ENCODE peak calls at places on chromosomes 12 and 14, in seven cellular contexts. One of them, this sample, is unnamed.

GRCh38 chr14:105477659-105478623 is 3.3 kb downstream of the CRIP2 start:
- DNase-seq in fibroblast of the aortic adventitia: no peak
- DNase-seq in ovary: peak
- DNase-seq in astrocyte of the cerebellum: no peak
- DNase-seq in uterus: no peak
- DNase-seq in heart left ventricle: peak
- DNase-seq in cardiac fibroblast: no peak
- DNase-seq in this sample: no peak

GRCh38 chr14:63692309-63693020 is 35.4 kb downstream of the SGPP1 start:
- DNase-seq in ovary: no peak
- DNase-seq in uterus: no peak
- DNase-seq in fibroblast of the aortic adventitia: no peak
- DNase-seq in cardiac fibroblast: peak
- DNase-seq in heart left ventricle: no peak
- DNase-seq in astrocyte of the cerebellum: no peak
- DNase-seq in this sample: no peak

GRCh38 chr12:55930771-55931316 is at the start of gene DGKA:
- DNase-seq in uterus: peak
- DNase-seq in ovary: peak
- DNase-seq in fibroblast of the aortic adventitia: peak
- DNase-seq in cardiac fibroblast: peak
- DNase-seq in heart left ventricle: no peak
- DNase-seq in astrocyte of the cerebellum: peak
- DNase-seq in this sample: peak

GRCh38 chr12:92000587-92000986 is 145.1 kb downstream of the BTG1 start:
- DNase-seq in cardiac fibroblast: no peak
- DNase-seq in ovary: no peak
- DNase-seq in fibroblast of the aortic adventitia: no peak
- DNase-seq in heart left ventricle: no peak
- DNase-seq in astrocyte of the cerebellum: peak
- DNase-seq in uterus: no peak
- DNase-seq in this sample: no peak

GRCh38 chr14:94122438-94122837 is 7.0 kb downstream of the IFI27L2 start:
- DNase-seq in cardiac fibroblast: no peak
- DNase-seq in astrocyte of the cerebellum: no peak
- DNase-seq in fibroblast of the aortic adventitia: no peak
- DNase-seq in heart left ventricle: peak
- DNase-seq in uterus: no peak
- DNase-seq in ovary: no peak
- DNase-seq in this sample: peak

GRCh38 chr14:29403091-29403490 is 524.6 kb downstream of the PRKD1 start:
- DNase-seq in fibroblast of the aortic adventitia: no peak
- DNase-seq in cardiac fibroblast: no peak
- DNase-seq in uterus: no peak
- DNase-seq in ovary: no peak
- DNase-seq in heart left ventricle: no peak
- DNase-seq in astrocyte of the cerebellum: no peak
- DNase-seq in this sample: no peak

GRCh38 chr12:11729008-11729407 is 79.5 kb downstream of the ETV6 start:
- DNase-seq in astrocyte of the cerebellum: no peak
- DNase-seq in cardiac fibroblast: no peak
- DNase-seq in heart left ventricle: no peak
- DNase-seq in fibroblast of the aortic adventitia: no peak
- DNase-seq in ovary: no peak
- DNase-seq in uterus: no peak
- DNase-seq in this sample: peak

GRCh38 chr12:56600753-56601152 is 29.4 kb downstream of the BAZ2A start:
- DNase-seq in heart left ventricle: no peak
- DNase-seq in uterus: no peak
- DNase-seq in ovary: no peak
- DNase-seq in cardiac fibroblast: no peak
- DNase-seq in fibroblast of the aortic adventitia: no peak
- DNase-seq in astrocyte of the cerebellum: no peak
- DNase-seq in this sample: no peak

GRCh38 chr12:45988259-45988658 is 2.1 kb downstream of the SCAF11 start:
- DNase-seq in fibroblast of the aortic adventitia: peak
- DNase-seq in heart left ventricle: no peak
- DNase-seq in ovary: no peak
- DNase-seq in cardiac fibroblast: peak
- DNase-seq in astrocyte of the cerebellum: no peak
- DNase-seq in uterus: no peak
- DNase-seq in this sample: no peak

GRCh38 chr12:81161680-81162079 is 83.8 kb downstream of the ACSS3 start:
- DNase-seq in uterus: no peak
- DNase-seq in heart left ventricle: peak
- DNase-seq in fibroblast of the aortic adventitia: no peak
- DNase-seq in astrocyte of the cerebellum: no peak
- DNase-seq in cardiac fibroblast: no peak
- DNase-seq in ovary: no peak
- DNase-seq in this sample: no peak

GRCh38 chr12:6767301-6767591 is 1.1 kb downstream of the PTMS start:
- DNase-seq in cardiac fibroblast: no peak
- DNase-seq in heart left ventricle: no peak
- DNase-seq in fibroblast of the aortic adventitia: peak
- DNase-seq in astrocyte of the cerebellum: no peak
- DNase-seq in ovary: no peak
- DNase-seq in uterus: no peak
- DNase-seq in this sample: no peak

GRCh38 chr12:18250313-18250916 is 10.9 kb upstream of the PIK3C2G start:
- DNase-seq in uterus: no peak
- DNase-seq in heart left ventricle: no peak
- DNase-seq in cardiac fibroblast: peak
- DNase-seq in astrocyte of the cerebellum: peak
- DNase-seq in fibroblast of the aortic adventitia: peak
- DNase-seq in ovary: no peak
- DNase-seq in this sample: peak

GRCh38 chr14:59852350-59852749 is 18.2 kb downstream of the RTN1 start:
- DNase-seq in uterus: no peak
- DNase-seq in cardiac fibroblast: no peak
- DNase-seq in astrocyte of the cerebellum: no peak
- DNase-seq in ovary: no peak
- DNase-seq in fibroblast of the aortic adventitia: no peak
- DNase-seq in heart left ventricle: no peak
- DNase-seq in this sample: no peak

GRCh38 chr14:69664190-69664742 is 52.9 kb downstream of the SUSD6 start:
- DNase-seq in astrocyte of the cerebellum: no peak
- DNase-seq in ovary: no peak
- DNase-seq in uterus: no peak
- DNase-seq in cardiac fibroblast: no peak
- DNase-seq in heart left ventricle: no peak
- DNase-seq in fibroblast of the aortic adventitia: no peak
- DNase-seq in this sample: no peak

GRCh38 chr14:69612759-69613145 is 1.4 kb downstream of the SUSD6 start:
- DNase-seq in astrocyte of the cerebellum: no peak
- DNase-seq in cardiac fibroblast: peak
- DNase-seq in fibroblast of the aortic adventitia: peak
- DNase-seq in heart left ventricle: no peak
- DNase-seq in uterus: no peak
- DNase-seq in ovary: no peak
- DNase-seq in this sample: no peak

DNA sequence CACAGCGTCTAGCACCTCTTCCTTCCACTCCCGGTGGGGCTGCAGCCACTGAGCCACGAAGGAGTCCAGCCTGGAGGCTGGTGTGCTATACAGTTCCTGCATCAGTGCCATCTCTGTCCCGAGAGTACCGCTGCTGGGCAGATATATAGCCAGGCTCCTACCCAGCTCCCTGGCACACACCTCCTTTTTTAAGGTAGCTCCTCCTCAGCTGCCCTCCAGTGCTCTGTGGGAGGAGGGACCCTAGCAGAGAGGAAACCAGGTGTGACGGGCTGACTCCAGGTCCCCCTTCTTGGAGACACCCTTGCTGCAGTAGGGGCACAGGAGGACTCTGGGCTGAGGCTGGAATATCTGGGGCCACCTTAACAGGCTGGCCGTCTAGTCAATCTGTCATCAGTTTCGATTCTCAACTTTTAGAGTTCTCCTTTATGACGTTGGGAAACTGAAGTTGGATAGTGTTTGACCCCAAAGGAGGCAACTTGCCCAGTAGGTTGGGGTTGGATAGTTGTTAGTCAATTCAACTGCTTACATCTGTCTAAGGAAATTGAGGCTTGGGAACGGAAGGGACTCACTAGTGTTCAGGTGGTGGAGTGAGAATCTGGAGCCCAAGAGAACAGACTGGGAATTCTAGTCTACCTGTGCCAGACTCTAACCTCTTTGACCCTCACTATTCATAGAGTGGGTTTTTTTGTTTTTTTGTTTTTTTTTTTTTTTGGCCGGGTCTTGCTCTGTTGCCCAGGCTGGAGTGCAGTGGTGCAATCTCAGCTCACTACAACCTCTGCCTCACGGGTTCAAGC is at the start of gene OASL:
- DNase-seq in uterus: no peak
- DNase-seq in cardiac fibroblast: peak
- DNase-seq in ovary: no peak
- DNase-seq in heart left ventricle: peak
- DNase-seq in astrocyte of the cerebellum: no peak
- DNase-seq in fibroblast of the aortic adventitia: peak
- DNase-seq in this sample: no peak
- H3K4me3 ChIP-seq in uterus: no peak
- H3K4me3 ChIP-seq in cardiac fibroblast: peak
- H3K4me3 ChIP-seq in ovary: peak
- H3K4me3 ChIP-seq in heart left ventricle: peak
- H3K4me3 ChIP-seq in astrocyte of the cerebellum: peak
- H3K4me3 ChIP-seq in fibroblast of the aortic adventitia: peak
- H3K4me3 ChIP-seq in this sample: peak

GRCh38 chr14:100621806-100622205 is 34.6 kb upstream of the BEGAIN start:
- DNase-seq in astrocyte of the cerebellum: no peak
- DNase-seq in uterus: peak
- DNase-seq in heart left ventricle: no peak
- DNase-seq in fibroblast of the aortic adventitia: no peak
- DNase-seq in ovary: no peak
- DNase-seq in cardiac fibroblast: no peak
- DNase-seq in this sample: no peak

GRCh38 chr14:100619382-100620305 is 32.4 kb upstream of the BEGAIN start:
- DNase-seq in astrocyte of the cerebellum: no peak
- DNase-seq in cardiac fibroblast: no peak
- DNase-seq in ovary: no peak
- DNase-seq in fibroblast of the aortic adventitia: no peak
- DNase-seq in heart left ventricle: no peak
- DNase-seq in uterus: no peak
- DNase-seq in this sample: no peak

GRCh38 chr14:100622234-100622633 is 35.0 kb upstream of the BEGAIN start:
- DNase-seq in ovary: no peak
- DNase-seq in uterus: peak
- DNase-seq in cardiac fibroblast: no peak
- DNase-seq in heart left ventricle: no peak
- DNase-seq in fibroblast of the aortic adventitia: no peak
- DNase-seq in astrocyte of the cerebellum: no peak
- DNase-seq in this sample: no peak

GRCh38 chr14:100618763-100619320 is 31.6 kb upstream of the BEGAIN start:
- DNase-seq in fibroblast of the aortic adventitia: no peak
- DNase-seq in cardiac fibroblast: no peak
- DNase-seq in astrocyte of the cerebellum: no peak
- DNase-seq in uterus: no peak
- DNase-seq in ovary: no peak
- DNase-seq in heart left ventricle: no peak
- DNase-seq in this sample: no peak

GRCh38 chr14:100620437-100621100 is 33.4 kb upstream of the BEGAIN start:
- DNase-seq in ovary: no peak
- DNase-seq in astrocyte of the cerebellum: no peak
- DNase-seq in cardiac fibroblast: no peak
- DNase-seq in heart left ventricle: no peak
- DNase-seq in fibroblast of the aortic adventitia: no peak
- DNase-seq in uterus: peak
- DNase-seq in this sample: no peak
- H3K4me3 ChIP-seq in ovary: no peak
- H3K4me3 ChIP-seq in astrocyte of the cerebellum: no peak
- H3K4me3 ChIP-seq in cardiac fibroblast: no peak
- H3K4me3 ChIP-seq in heart left ventricle: no peak
- H3K4me3 ChIP-seq in fibroblast of the aortic adventitia: no peak
- H3K4me3 ChIP-seq in uterus: no peak
- H3K4me3 ChIP-seq in this sample: no peak

DNA sequence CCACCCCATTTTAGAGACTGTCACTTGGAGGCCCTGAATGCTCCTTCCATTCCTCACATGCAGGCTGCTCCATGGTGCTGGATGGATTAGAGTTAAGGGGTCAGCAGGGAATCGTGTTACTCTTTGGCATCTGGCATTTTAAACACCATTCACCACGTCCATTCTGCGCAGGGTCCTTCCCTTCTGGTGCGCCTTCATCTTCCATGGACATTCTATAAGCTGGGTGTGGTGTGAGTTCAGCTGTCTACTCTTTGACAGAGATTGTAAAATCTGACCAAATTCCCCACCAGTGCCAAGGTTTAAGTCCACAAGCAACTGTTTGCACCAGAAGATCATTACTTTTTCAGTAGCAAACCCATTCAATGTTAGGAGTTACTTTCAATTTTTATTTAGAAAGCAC is 47.8 kb downstream of the GIT2 start:
- DNase-seq in heart left ventricle: no peak
- DNase-seq in ovary: no peak
- DNase-seq in cardiac fibroblast: no peak
- DNase-seq in astrocyte of the cerebellum: no peak
- DNase-seq in fibroblast of the aortic adventitia: peak
- DNase-seq in uterus: no peak
- DNase-seq in this sample: no peak
- H3K4me3 ChIP-seq in heart left ventricle: no peak
- H3K4me3 ChIP-seq in ovary: no peak
- H3K4me3 ChIP-seq in cardiac fibroblast: no peak
- H3K4me3 ChIP-seq in astrocyte of the cerebellum: no peak
- H3K4me3 ChIP-seq in fibroblast of the aortic adventitia: no peak
- H3K4me3 ChIP-seq in uterus: no peak
- H3K4me3 ChIP-seq in this sample: no peak

GRCh38 chr12:68614105-68614679 is 3.5 kb downstream of the RAP1B start:
- DNase-seq in astrocyte of the cerebellum: no peak
- DNase-seq in ovary: no peak
- DNase-seq in uterus: no peak
- DNase-seq in fibroblast of the aortic adventitia: no peak
- DNase-seq in cardiac fibroblast: no peak
- DNase-seq in heart left ventricle: no peak
- DNase-seq in this sample: no peak
- H3K4me3 ChIP-seq in astrocyte of the cerebellum: peak
- H3K4me3 ChIP-seq in ovary: no peak
- H3K4me3 ChIP-seq in uterus: no peak
- H3K4me3 ChIP-seq in fibroblast of the aortic adventitia: no peak
- H3K4me3 ChIP-seq in cardiac fibroblast: no peak
- H3K4me3 ChIP-seq in heart left ventricle: no peak
- H3K4me3 ChIP-seq in this sample: no peak